ENCODE peak calls at places on chromosomes 6 and 20, in seven cellular contexts. L, G, O, Y, X, M and E are unnamed samples.

GRCh38 chr20:5835870-5836269 is 85.7 kb downstream of the SHLD1 start:
- DNase-seq in L (no peak), G (no peak), O (no peak), Y (no peak), X (no peak), M (no peak), E (no peak)

GRCh38 chr6:155080876-155081845 is 86.0 kb downstream of the TIAM2 start:
- DNase-seq in L (no peak), G (no peak), O (no peak), Y (no peak), X (no peak), M (no peak), E (no peak)

GRCh38 chr6:30071081-30071818 is 4.3 kb downstream of the PPP1R11 start:
- DNase-seq in L (no peak), G (no peak), O (no peak), Y (peak), X (peak), M (peak), E (no peak)

GRCh38 chr6:69875715-69876114 is 9.4 kb downstream of the COL19A1 start:
- DNase-seq in L (no peak), G (no peak), O (no peak), Y (no peak), X (no peak), M (no peak), E (no peak)

GRCh38 chr6:165863801-165864200 is 200.8 kb upstream of the PDE10A start:
- DNase-seq in L (no peak), G (no peak), O (no peak), Y (no peak), X (no peak), M (no peak), E (no peak)

GRCh38 chr20:16601019-16601418 is 27.8 kb upstream of the KIF16B start:
- DNase-seq in L (no peak), G (no peak), O (no peak), Y (no peak), X (no peak), M (peak), E (no peak)

GRCh38 chr6:71406871-71407860 is 118.6 kb downstream of the OGFRL1 start:
- DNase-seq in L (no peak), G (no peak), O (no peak), Y (no peak), X (no peak), M (no peak), E (no peak)

GRCh38 chr6:28336284-28337024 is 506 bp upstream of the ZSCAN31 start:
- DNase-seq in L (no peak), G (no peak), O (peak), Y (peak), X (no peak), M (peak), E (no peak)

GRCh38 chr6:24981385-24981758 is 45.6 kb upstream of the RIPOR2 start:
- DNase-seq in L (no peak), G (no peak), O (no peak), Y (no peak), X (no peak), M (no peak), E (no peak)

GRCh38 chr20:62938105-62938888 is at the start of gene GID8:
- DNase-seq in L (peak), G (no peak), O (peak), Y (peak), X (no peak), M (peak), E (no peak)

GRCh38 chr20:48891235-48892048 is 30.1 kb upstream of the ARFGEF2 start:
- DNase-seq in L (no peak), G (no peak), O (no peak), Y (no peak), X (no peak), M (no peak), E (no peak)

GRCh38 chr20:39289316-39289715 is 327.2 kb downstream of the DHX35 start:
- DNase-seq in L (no peak), G (no peak), O (peak), Y (no peak), X (no peak), M (no peak), E (no peak)

GRCh38 chr6:111750147-111750546 is 123.1 kb downstream of the FYN start:
- DNase-seq in L (no peak), G (no peak), O (no peak), Y (no peak), X (no peak), M (no peak), E (no peak)

GRCh38 chr6:12354499-12354898 is 64.3 kb downstream of the EDN1 start:
- DNase-seq in L (no peak), G (no peak), O (no peak), Y (no peak), X (no peak), M (no peak), E (peak)

GRCh38 chr20:20525214-20525613 is 157.3 kb downstream of the INSM1 start:
- DNase-seq in L (no peak), G (no peak), O (no peak), Y (no peak), X (no peak), M (no peak), E (no peak)

GRCh38 chr20:20528896-20529295 is 161.0 kb downstream of the INSM1 start:
- DNase-seq in L (no peak), G (no peak), O (no peak), Y (no peak), X (no peak), M (no peak), E (no peak)

GRCh38 chr20:20527661-20528060 is 159.8 kb downstream of the INSM1 start:
- DNase-seq in L (no peak), G (no peak), O (no peak), Y (no peak), X (no peak), M (no peak), E (no peak)

GRCh38 chr20:20529597-20529996 is 161.7 kb downstream of the INSM1 start:
- DNase-seq in L (no peak), G (no peak), O (no peak), Y (no peak), X (no peak), M (no peak), E (no peak)

DNA sequence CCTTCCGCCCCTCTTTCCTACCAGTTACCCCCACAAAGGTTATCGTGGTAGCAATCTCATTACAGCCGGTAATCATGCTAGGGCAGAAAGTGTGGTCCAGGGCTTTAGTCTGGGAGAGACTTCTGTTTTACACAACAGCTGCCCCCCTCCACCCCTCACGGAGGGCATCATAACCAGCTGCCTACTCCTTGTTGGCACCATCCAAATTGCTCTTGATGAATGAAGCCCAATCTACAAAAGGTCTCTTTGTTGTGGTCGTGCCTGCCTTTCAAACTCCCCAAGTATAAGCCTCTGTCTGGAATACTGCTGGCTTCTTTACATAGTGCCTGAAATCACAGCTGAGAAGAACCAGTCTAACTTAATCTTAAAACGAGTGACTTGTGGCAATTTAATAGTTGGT is 157.9 kb downstream of the INSM1 start:
- DNase-seq in L (no peak), G (no peak), O (no peak), Y (no peak), X (no peak), M (no peak), E (no peak)
- H3K27ac ChIP-seq in L (no peak), G (no peak), O (no peak), Y (no peak), X (no peak), M (no peak), E (no peak)

GRCh38 chr6:3721810-3722209 is 29.7 kb downstream of the PXDC1 start:
- DNase-seq in L (no peak), G (no peak), O (no peak), Y (no peak), X (no peak), M (no peak), E (no peak)
- H3K27ac ChIP-seq in L (peak), G (no peak), O (no peak), Y (peak), X (no peak), M (no peak), E (no peak)

GRCh38 chr6:136522636-136523035 is 27.6 kb downstream of the MAP7 start:
- DNase-seq in L (no peak), G (no peak), O (no peak), Y (no peak), X (no peak), M (no peak), E (no peak)
- H3K27ac ChIP-seq in L (no peak), G (no peak), O (no peak), Y (no peak), X (no peak), M (no peak), E (no peak)

GRCh38 chr6:2216794-2217383 is 28.5 kb downstream of the GMDS start:
- DNase-seq in L (no peak), G (no peak), O (no peak), Y (no peak), X (no peak), M (no peak), E (no peak)

GRCh38 chr6:2221724-2222274 is 23.6 kb downstream of the GMDS start:
- DNase-seq in L (no peak), G (no peak), O (peak), Y (no peak), X (no peak), M (no peak), E (no peak)

GRCh38 chr6:2218866-2219265 is 26.5 kb downstream of the GMDS start:
- DNase-seq in L (no peak), G (no peak), O (no peak), Y (no peak), X (no peak), M (no peak), E (no peak)

GRCh38 chr6:2222275-2222842 is 23.0 kb downstream of the GMDS start:
- DNase-seq in L (no peak), G (no peak), O (no peak), Y (no peak), X (no peak), M (no peak), E (no peak)

GRCh38 chr6:2220154-2220553 is 25.3 kb downstream of the GMDS start:
- DNase-seq in L (no peak), G (no peak), O (no peak), Y (no peak), X (no peak), M (no peak), E (no peak)
- H3K27ac ChIP-seq in L (no peak), G (no peak), O (no peak), Y (no peak), X (no peak), M (no peak), E (no peak)

DNA sequence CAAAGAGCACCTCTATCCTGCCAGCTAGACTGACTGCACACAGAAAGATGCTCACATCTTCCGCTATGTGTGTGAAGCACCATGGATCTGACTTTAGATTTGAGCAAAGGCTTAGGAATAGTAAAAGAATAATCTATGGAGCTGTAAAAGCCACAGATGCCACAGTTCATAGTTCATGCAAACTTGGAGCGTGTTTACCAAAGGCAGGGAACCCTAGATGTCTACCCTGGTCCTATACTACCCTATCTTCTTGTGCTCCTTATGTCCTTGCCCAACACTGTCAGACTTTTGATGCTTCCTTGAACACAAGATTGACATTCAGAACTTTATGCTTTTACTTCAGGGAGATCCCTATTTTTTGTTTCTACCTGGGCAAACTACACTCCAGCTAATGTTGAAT is 39.2 kb downstream of the SPACA1 start:
- DNase-seq in L (no peak), G (no peak), O (no peak), Y (no peak), X (no peak), M (no peak), E (no peak)
- H3K27ac ChIP-seq in L (no peak), G (no peak), O (no peak), Y (no peak), X (no peak), M (no peak), E (no peak)

DNA sequence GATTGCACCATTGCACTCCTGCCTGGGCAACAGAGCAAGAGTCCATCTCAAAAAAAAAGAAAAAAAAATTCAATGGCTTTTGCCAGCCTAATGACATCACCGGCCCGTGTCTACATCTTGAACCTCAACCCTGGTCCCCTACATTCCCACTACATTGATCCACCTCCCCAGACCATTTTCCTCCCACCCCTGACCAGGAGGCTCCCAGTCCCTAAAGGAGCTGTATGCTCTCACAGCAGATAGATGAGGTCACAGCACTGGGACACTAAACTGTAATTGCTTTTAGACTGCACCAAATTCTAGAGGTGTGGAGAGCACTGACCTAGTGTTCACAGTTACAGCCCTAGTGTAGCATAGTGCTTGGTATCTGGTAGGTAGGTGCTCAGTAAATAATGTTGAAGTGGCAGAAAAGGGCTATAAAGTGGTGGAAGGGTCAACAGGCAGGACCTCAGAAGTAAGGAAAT is 10.7 kb downstream of the TGIF2 start:
- DNase-seq in L (no peak), G (no peak), O (no peak), Y (no peak), X (no peak), M (no peak), E (no peak)
- H3K27ac ChIP-seq in L (no peak), G (no peak), O (no peak), Y (no peak), X (no peak), M (no peak), E (no peak)